ENCODE peak calls at places on chromosomes 6 and 20, in six cellular contexts. Q is stimulated activated naive B cell treated with anti-CD40 and anti-IgM and Interleukin-4, amounts not matched to agents 10 μg/mL and 1 μg/mL and 100 μg/mL, for 72 hours; R is activated CD8-positive, alpha-beta T cell treated with anti-CD3 and anti-CD28 coated beads for 36 hours; D is Right ventricle myocardium superior; Z is stimulated activated naive CD8-positive, alpha-beta T cell treated with anti-CD3 and anti-CD28 coated beads, Interleukin-15, Interleukin-2, amounts not matched to agents 100 U/mL and 50 U/mL, for 24 hours; U is heart left ventricle. J is an unnamed sample.

GRCh38 chr20:22449115-22449973 is 135.0 kb downstream of the FOXA2 start:
- ATAC-seq in Q (no peak), R (no peak), D (peak; percentile 43), Z (no peak), U (no peak), J (no peak)

GRCh38 chr20:51352790-51353189 is 189.7 kb downstream of the NFATC2 start:
- ATAC-seq in Q (no peak), R (no peak), D (no peak), Z (no peak), U (no peak), J (no peak)

GRCh38 chr6:36224918-36225461 is 28.4 kb downstream of the BRPF3 start:
- ATAC-seq in Q (no peak), R (no peak), D (no peak), Z (no peak), U (no peak), J (no peak)

GRCh38 chr6:42099340-42100028 is 42.9 kb downstream of the C6orf132 start:
- ATAC-seq in Q (no peak), R (peak; percentile 50), D (no peak), Z (peak; percentile 65), U (no peak), J (peak; percentile 83)

GRCh38 chr6:143647191-143647590 is 30.6 kb upstream of the PHACTR2 start:
- ATAC-seq in Q (peak; percentile 88), R (peak; percentile 93), D (no peak), Z (peak; percentile 95), U (no peak), J (peak; percentile 92)

GRCh38 chr6:36566418-36566905 is 19.2 kb upstream of the STK38 start:
- ATAC-seq in Q (no peak), R (no peak), D (no peak), Z (no peak), U (no peak), J (no peak)

GRCh38 chr20:8519887-8520286 is 387.8 kb downstream of the PLCB1 start:
- ATAC-seq in Q (no peak), R (no peak), D (no peak), Z (no peak), U (no peak), J (no peak)

GRCh38 chr6:125198285-125199009 is 44.9 kb downstream of the TPD52L1 start:
- ATAC-seq in Q (no peak), R (no peak), D (peak; percentile 28), Z (no peak), U (peak; percentile 13), J (no peak)

GRCh38 chr20:12715371-12715770 is 293.4 kb upstream of the SPTLC3 start:
- ATAC-seq in Q (no peak), R (no peak), D (no peak), Z (no peak), U (no peak), J (no peak)